ENCODE peak calls at places on chromosomes 11 and 22, in five cellular contexts. I, P, U, O and N are unnamed samples.

GRCh38 chr11:65468874-65469333 is 29.9 kb upstream of the MALAT1 start:
- DNase-seq in P (peak), O (no peak), U (no peak), I (peak), N (peak)

GRCh38 chr22:48740086-48740730 is 1087.5 kb downstream of the BRD1 start:
- DNase-seq in U (no peak), I (no peak), O (no peak), P (no peak), N (no peak)

GRCh38 chr22:43526117-43526655 is 114.4 kb downstream of the MPPED1 start:
- DNase-seq in O (no peak), I (no peak), P (no peak), U (no peak), N (no peak)

GRCh38 chr11:109697140-109697843 is 275.3 kb downstream of the C11orf87 start:
- DNase-seq in I (peak), U (no peak), P (peak), O (peak), N (peak)

GRCh38 chr11:96167233-96167632 is 175.8 kb downstream of the MAML2 start:
- DNase-seq in P (no peak), I (no peak), U (no peak), O (no peak), N (no peak)

GRCh38 chr22:24681236-24681635 is 78.2 kb downstream of the GGT1 start:
- DNase-seq in I (no peak), O (no peak), P (no peak), U (no peak), N (no peak)

GRCh38 chr11:65871811-65872548 is 620 bp downstream of the EFEMP2 start:
- DNase-seq in U (no peak), I (no peak), P (no peak), O (no peak), N (peak)

GRCh38 chr11:33735166-33735425 is 1.1 kb downstream of the CD59 start:
- DNase-seq in I (no peak), U (no peak), P (peak), O (no peak), N (no peak)

GRCh38 chr11:118142809-118143208 is 9.8 kb downstream of the SCN4B start:
- DNase-seq in I (no peak), O (no peak), U (no peak), P (peak), N (no peak)

GRCh38 chr11:79201637-79202347 is 239.0 kb downstream of the TENM4 start:
- DNase-seq in P (no peak), U (peak), I (no peak), O (no peak), N (no peak)

GRCh38 chr11:86594746-86595145 is 77.7 kb downstream of the ME3 start:
- DNase-seq in P (no peak), U (no peak), I (no peak), O (no peak), N (no peak)

GRCh38 chr11:60193687-60194433 is 11.0 kb upstream of the MS4A6A start:
- DNase-seq in P (peak), U (peak), I (peak), O (peak), N (peak)

GRCh38 chr22:36913431-36914382 is at the start of gene CSF2RB:
- DNase-seq in P (peak), O (no peak), U (no peak), I (no peak), N (no peak)

GRCh38 chr11:95477981-95478380 is 247.0 kb upstream of the SESN3 start:
- DNase-seq in I (no peak), U (no peak), P (no peak), O (no peak), N (no peak)

GRCh38 chr11:62543680-62544444 is 2.7 kb downstream of the AHNAK start:
- DNase-seq in I (no peak), O (no peak), U (no peak), P (no peak), N (no peak)

GRCh38 chr11:13297917-13298356 is 20.3 kb downstream of the BMAL1 start:
- DNase-seq in I (no peak), P (peak), O (no peak), U (no peak), N (no peak)

GRCh38 chr11:128086794-128087193 is 500.6 kb downstream of the ETS1 start:
- DNase-seq in U (no peak), I (no peak), P (no peak), O (no peak), N (no peak)

GRCh38 chr11:124415356-124415923 is 9.2 kb downstream of the OR8B4 start:
- DNase-seq in O (no peak), I (peak), U (no peak), P (no peak), N (no peak)

GRCh38 chr22:19110064-19110458 is 12.2 kb downstream of the DGCR2 start:
- DNase-seq in O (no peak), I (peak), P (no peak), U (no peak), N (no peak)

GRCh38 chr11:102840018-102840417 is 3.4 kb downstream of the MMP3 start:
- DNase-seq in P (no peak), O (no peak), U (no peak), I (no peak), N (no peak)

GRCh38 chr22:50118557-50119168 is 28.9 kb downstream of the MOV10L1 start:
- DNase-seq in P (no peak), O (no peak), I (peak), U (no peak), N (no peak)

GRCh38 chr11:116960916-116961315 is 123.5 kb upstream of the APOA1 start:
- DNase-seq in U (no peak), O (no peak), P (no peak), I (no peak), N (no peak)

GRCh38 chr11:64044730-64045386 is 9.1 kb downstream of the FLRT1 start:
- DNase-seq in O (no peak), P (peak), U (no peak), I (no peak), N (peak)

GRCh38 chr11:26842458-26842841 is 120.6 kb upstream of the SLC5A12 start:
- DNase-seq in I (no peak), U (no peak), O (no peak), P (no peak), N (no peak)

GRCh38 chr22:23163665-23164064 is 16.6 kb upstream of the BCR start:
- DNase-seq in I (no peak), O (no peak), U (no peak), P (no peak), N (no peak)

GRCh38 chr11:128555606-128556005 is 31.8 kb downstream of the ETS1 start:
- DNase-seq in I (no peak), P (no peak), O (no peak), U (no peak), N (no peak)

GRCh38 chr11:58028687-58029411 is 1.9 kb upstream of the OR6Q1 start:
- DNase-seq in I (no peak), P (peak), U (no peak), O (no peak), N (no peak)

GRCh38 chr22:45977003-45977395 is at the start of gene WNT7B:
- DNase-seq in U (no peak), I (peak), P (no peak), O (no peak), N (peak)

GRCh38 chr11:72124046-72124445 is 11.5 kb upstream of the FOLR3 start:
- DNase-seq in U (no peak), I (no peak), P (no peak), O (no peak), N (no peak)

GRCh38 chr11:122938557-122938956 is 43.1 kb downstream of the BSX start:
- DNase-seq in I (no peak), P (no peak), U (no peak), O (no peak), N (no peak)
- TF ChIP-seq GABPA in I (no peak), P (no peak), U (no peak), O (no peak), N (no peak)

GRCh38 chr11:75597636-75598035 is 35.6 kb downstream of the SERPINH1 start:
- DNase-seq in O (no peak), P (peak), I (peak), U (no peak), N (peak)
- TF ChIP-seq GABPA in O (no peak), P (no peak), I (no peak), U (no peak), N (no peak)

GRCh38 chr11:69700278-69701140 is 3.3 kb downstream of the FGF19 start:
- DNase-seq in I (peak), P (no peak), O (no peak), U (no peak), N (peak)
- TF ChIP-seq GABPA in I (peak), P (no peak), O (no peak), U (no peak), N (no peak)

GRCh38 chr11:36131719-36132349 is 157.4 kb downstream of the COMMD9 start:
- DNase-seq in I (peak), U (no peak), O (no peak), P (peak), N (peak)
- TF ChIP-seq GABPA in I (no peak), U (no peak), O (no peak), P (no peak), N (no peak)

DNA sequence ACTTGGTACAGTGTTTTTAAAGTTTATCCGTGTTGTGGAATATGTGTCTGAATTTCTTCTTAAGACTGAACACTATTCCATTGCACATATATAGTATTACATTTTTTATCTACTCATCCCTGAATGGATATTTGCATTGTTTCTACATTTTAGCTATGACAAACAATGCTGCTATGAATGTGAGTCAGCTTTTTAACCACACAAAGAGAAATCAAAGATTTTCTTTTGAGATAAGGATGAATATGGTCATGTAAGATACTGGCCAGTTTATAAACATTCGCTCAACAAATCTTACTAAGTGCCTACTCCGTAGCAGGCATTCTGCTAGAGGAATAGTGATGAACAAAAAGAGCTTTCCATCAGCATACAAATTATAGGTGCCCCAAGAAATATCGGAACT is 16.5 kb upstream of the OR9G4 start:
- DNase-seq in I (no peak), P (no peak), O (no peak), U (no peak), N (no peak)
- TF ChIP-seq GABPA in I (no peak), P (no peak), O (no peak), U (no peak), N (no peak)